ENCODE peak calls at places on chromosome X, in four cellular contexts. N is CD4-positive, alpha-beta T cell; F is GM23248; T is SJSA1. E is an unnamed sample.

GRCh38 chrX:69226459-69227158 is 61.4 kb upstream of the PJA1 start:
- DNase-seq in N (no peak), T (no peak), F (no peak), E (no peak)

GRCh38 chrX:43813898-43814297 is 68.4 kb downstream of the MAOB start:
- DNase-seq in F (peak; percentile 14), N (no peak), T (no peak), E (no peak)

GRCh38 chrX:132491191-132491590 is 2.4 kb upstream of the MBNL3 start:
- DNase-seq in T (no peak), N (peak; percentile 29), F (no peak), E (no peak)

GRCh38 chrX:124229374-124229773 is 103.1 kb upstream of the TEX13D start:
- DNase-seq in F (no peak), T (no peak), N (no peak), E (no peak)

GRCh38 chrX:68944211-68944610 is 115.4 kb downstream of the EFNB1 start:
- DNase-seq in F (no peak), N (no peak), T (no peak), E (no peak)

GRCh38 chrX:149630681-149631292 is 805 bp downstream of the TMEM185A start:
- DNase-seq in N (no peak), F (peak; percentile 71), T (peak; percentile 23), E (no peak)

GRCh38 chrX:9316096-9316495 is 148.8 kb upstream of the TBL1X start:
- DNase-seq in T (no peak), F (no peak), N (no peak), E (no peak)

GRCh38 chrX:22800806-22801205 is 199.0 kb upstream of the DDX53 start:
- DNase-seq in T (no peak), N (no peak), F (peak; percentile 58), E (no peak)

GRCh38 chrX:37796805-37797204 is 16.9 kb downstream of the CYBB start:
- DNase-seq in F (no peak), T (no peak), N (no peak), E (no peak)

GRCh38 chrX:27381419-27381818 is 81.7 kb downstream of the PPP4R3C start:
- DNase-seq in F (no peak), T (no peak), N (no peak), E (no peak)

GRCh38 chrX:85493821-85494220 is 114.4 kb upstream of the POF1B start:
- DNase-seq in T (no peak), N (no peak), F (no peak), E (no peak)

GRCh38 chrX:15343075-15343476 is 7.8 kb upstream of the PIGA start:
- DNase-seq in T (no peak), N (no peak), F (peak; percentile 73), E (no peak)

GRCh38 chrX:154401918-154402621 is 3.9 kb downstream of the RPL10 start:
- DNase-seq in T (no peak), N (no peak), F (no peak), E (no peak)

GRCh38 chrX:31708116-31708515 is 636.3 kb upstream of the FTHL17 start:
- DNase-seq in N (no peak), T (no peak), F (no peak), E (no peak)

GRCh38 chrX:81662381-81662780 is 460.5 kb downstream of the SH3BGRL start:
- DNase-seq in N (no peak), T (no peak), F (no peak), E (no peak)
- H3K27ac ChIP-seq in N (no peak overlapping the region), T (no peak overlapping the region), F (no peak overlapping the region), E (no peak overlapping the region)

GRCh38 chrX:147875866-147876596 is 35.7 kb upstream of the FMR1 start:
- DNase-seq in F (no peak), T (no peak), N (no peak), E (no peak)
- H3K27ac ChIP-seq in F (no peak overlapping the region), T (no peak overlapping the region), N (no peak overlapping the region), E (no peak overlapping the region)

DNA sequence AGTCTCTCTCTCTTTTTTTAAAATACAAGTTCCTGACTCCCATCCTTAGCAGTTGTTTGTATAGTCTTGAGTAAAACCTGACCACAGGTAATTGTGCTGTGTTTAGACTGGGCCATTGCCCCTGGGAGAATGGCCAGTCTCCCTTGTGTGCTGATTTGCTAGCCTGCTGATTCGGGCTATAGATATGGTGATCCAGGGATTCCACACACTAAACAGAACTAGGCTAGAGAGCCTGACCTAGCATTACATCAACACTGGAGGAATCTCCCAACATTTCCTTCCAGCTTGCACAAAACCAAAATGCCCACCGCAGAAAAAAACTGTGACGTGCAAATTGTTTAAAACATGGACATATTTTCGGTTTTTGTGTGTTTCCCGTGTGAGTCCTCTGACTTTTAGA is 5.1 kb downstream of the UPRT start:
- DNase-seq in N (no peak), F (no peak), T (no peak), E (no peak)
- H3K27ac ChIP-seq in N (no peak overlapping the region), F (no peak overlapping the region), T (no peak overlapping the region), E (no peak overlapping the region)

DNA sequence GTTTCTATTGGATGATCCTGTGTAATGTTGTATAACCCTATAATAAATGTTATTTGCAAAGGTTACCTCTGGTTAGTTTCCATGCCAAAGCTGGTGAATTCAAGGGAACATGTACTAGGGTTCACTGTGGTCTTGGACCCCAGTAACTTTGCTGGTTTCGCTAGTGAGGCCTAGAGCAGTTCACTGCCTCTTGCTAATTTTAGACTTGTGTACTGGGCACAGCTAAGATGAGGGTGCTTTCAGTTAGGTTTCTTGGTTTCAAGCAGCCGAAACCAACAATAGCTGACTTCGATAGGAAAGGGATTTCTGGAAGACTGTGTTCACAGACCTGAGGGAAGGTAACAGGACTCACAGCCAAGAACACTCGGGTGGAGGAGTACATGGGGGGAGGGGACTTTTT is 215.5 kb upstream of the BCOR start:
- DNase-seq in T (no peak), N (no peak), F (no peak), E (no peak)
- H3K27ac ChIP-seq in T (no peak overlapping the region), N (no peak overlapping the region), F (no peak overlapping the region), E (no peak overlapping the region)

DNA sequence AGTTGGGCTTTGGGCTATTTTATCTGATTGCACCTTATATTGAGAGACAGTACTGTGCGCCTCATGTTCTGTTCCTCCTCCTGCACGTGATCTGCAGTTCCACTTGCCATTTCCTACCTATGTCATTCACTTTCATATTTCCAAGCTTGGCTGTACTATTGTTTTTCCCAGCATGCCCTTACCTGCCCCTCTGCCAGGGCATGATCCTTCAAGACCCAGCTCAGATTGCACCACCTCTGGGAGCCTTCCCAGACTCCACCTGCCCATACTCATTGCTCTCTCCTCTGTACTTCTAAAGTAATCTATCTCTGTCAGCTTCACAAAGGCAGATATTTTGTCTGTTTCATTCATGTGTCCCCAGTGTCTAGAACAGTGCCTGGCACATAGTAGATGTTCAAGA is 11.6 kb downstream of the SLC25A5 start:
- DNase-seq in F (no peak), N (no peak), T (no peak), E (no peak)
- H3K27ac ChIP-seq in F (no peak overlapping the region), N (no peak overlapping the region), T (no peak overlapping the region), E (no peak overlapping the region)

GRCh38 chrX:86930419-86930818 is 587.2 kb upstream of the KLHL4 start:
- DNase-seq in T (no peak), N (no peak), F (no peak), E (no peak)
- H3K27ac ChIP-seq in T (no peak overlapping the region), N (no peak overlapping the region), F (no peak overlapping the region), E (no peak overlapping the region)

GRCh38 chrX:74291964-74292891 is 11.8 kb upstream of the ZCCHC13 start:
- DNase-seq in T (peak; percentile 87), F (peak; percentile 89), N (peak; percentile 80), E (peak; percentile 83)

GRCh38 chrX:74291577-74291963 is 12.4 kb upstream of the ZCCHC13 start:
- DNase-seq in T (no peak), N (no peak), F (no peak), E (no peak)

GRCh38 chrX:74284391-74284952 is 19.5 kb upstream of the ZCCHC13 start:
- DNase-seq in F (no peak), N (no peak), T (no peak), E (no peak)

GRCh38 chrX:74286950-74287349 is 17.0 kb upstream of the ZCCHC13 start:
- DNase-seq in T (peak; percentile 36), N (no peak), F (peak; percentile 46), E (no peak)
- H3K27ac ChIP-seq in T (no peak overlapping the region), N (no peak overlapping the region), F (no peak overlapping the region), E (no peak overlapping the region)

E was measured in caudate nucleus.